ENCODE peak calls at places on chromosomes 12 and 14, in four cellular contexts. E is tibial nerve; F is neural progenitor cell; M is CD8-positive, alpha-beta T cell. U is an unnamed sample. For H3K4me1 and H3K36me3, the result is how much of the 10 kb centered on the place peaks cover.

GRCh38 chr12:49346659-49347306 is at the start of gene DNAJC22:
- DNase-seq in M (no peak), F (peak), E (no peak), U (no peak)

GRCh38 chr14:61563880-61564622 is 131.3 kb upstream of the HIF1A start:
- DNase-seq in M (no peak), E (no peak), F (no peak), U (no peak)

GRCh38 chr12:89540586-89540985 is 14.7 kb upstream of the POC1B start:
- DNase-seq in E (no peak), F (no peak), M (no peak), U (no peak)

GRCh38 chr12:78759387-78759786 is 105.2 kb upstream of the SYT1 start:
- DNase-seq in F (no peak), M (no peak), E (no peak), U (no peak)

GRCh38 chr12:88067301-88067700 is 38.1 kb upstream of the C12orf50 start:
- DNase-seq in F (no peak), E (no peak), M (no peak), U (no peak)

GRCh38 chr12:122538496-122538895 is 11.4 kb downstream of the KNTC1 start:
- DNase-seq in M (no peak), E (no peak), F (no peak), U (no peak)

GRCh38 chr14:68604361-68604730 is 188.5 kb downstream of the ZFP36L1 start:
- DNase-seq in M (no peak), F (no peak), E (no peak), U (no peak)

GRCh38 chr14:99549684-99550083 is 54.3 kb downstream of the CCDC85C start:
- DNase-seq in E (no peak), F (no peak), M (no peak), U (no peak)

GRCh38 chr12:25977047-25977446 is 18.6 kb downstream of the RASSF8 start:
- DNase-seq in M (no peak), E (no peak), F (peak), U (no peak)

GRCh38 chr12:44627767-44628166 is 248.3 kb downstream of the NELL2 start:
- DNase-seq in F (no peak), M (no peak), E (no peak), U (no peak)

GRCh38 chr12:127293507-127294310 is 973.3 kb upstream of the TMEM132C start:
- DNase-seq in M (no peak), F (peak), E (peak), U (peak)

GRCh38 chr12:13197526-13198141 is 1.1 kb downstream of the EMP1 start:
- DNase-seq in E (peak), F (no peak), M (no peak), U (no peak)

GRCh38 chr12:90851800-90852718 is 102.9 kb downstream of the CCER1 start:
- DNase-seq in E (no peak), M (no peak), F (no peak), U (no peak)

GRCh38 chr12:119178544-119179334 is at the start of gene HSPB8:
- DNase-seq in M (no peak), E (peak), F (peak), U (no peak)

GRCh38 chr12:110670161-110670701 is 18.7 kb downstream of the HVCN1 start:
- DNase-seq in E (no peak), F (no peak), M (no peak), U (no peak)

GRCh38 chr12:26126340-26127284 is 1.8 kb upstream of the BHLHE41 start:
- DNase-seq in F (peak), E (peak), M (no peak), U (no peak)

GRCh38 chr12:85182699-85183098 is 97.3 kb upstream of the ALX1 start:
- DNase-seq in E (no peak), F (peak), M (no peak), U (no peak)

GRCh38 chr14:66240112-66240511 is 246.1 kb upstream of the CCDC196 start:
- DNase-seq in F (no peak), M (no peak), E (no peak), U (no peak)

GRCh38 chr14:76456200-76456599 is 80.3 kb downstream of the ESRRB start:
- DNase-seq in M (no peak), F (peak), E (no peak), U (peak)

GRCh38 chr14:64095620-64096019 is 198.6 kb downstream of the ESR2 start:
- DNase-seq in E (no peak), F (no peak), M (no peak), U (no peak)

GRCh38 chr12:72273851-72274284 is 1.7 kb downstream of the TRHDE start:
- DNase-seq in F (no peak), M (no peak), E (no peak), U (no peak)

GRCh38 chr14:23351681-23352505 is 794 bp downstream of the SLC22A17 start:
- DNase-seq in E (no peak), M (no peak), F (peak), U (no peak)

GRCh38 chr14:27390130-27390529 is 792.3 kb upstream of the NOVA1 start:
- DNase-seq in E (no peak), F (peak), M (no peak), U (no peak)

GRCh38 chr12:40171501-40171900 is 53.3 kb upstream of the LRRK2 start:
- DNase-seq in M (no peak), F (no peak), E (no peak), U (no peak)

GRCh38 chr14:78512021-78512420 is 341.8 kb downstream of the NRXN3 start:
- DNase-seq in M (no peak), E (no peak), F (no peak), U (no peak)

GRCh38 chr14:99174081-99174851 is 97.7 kb downstream of the BCL11B start:
- DNase-seq in M (no peak), E (no peak), F (no peak), U (no peak)

GRCh38 chr12:89943461-89943860 is 234.8 kb upstream of the ATP2B1 start:
- DNase-seq in E (no peak), F (no peak), M (no peak), U (no peak)

GRCh38 chr12:70598467-70599194 is 38.6 kb downstream of the PTPRB start:
- DNase-seq in M (no peak), E (no peak), F (peak), U (no peak)

GRCh38 chr14:99466719-99467118 is 13.9 kb downstream of the SETD3 start:
- DNase-seq in E (no peak), M (no peak), F (no peak), U (no peak)

GRCh38 chr12:92431146-92431545 is 271.6 kb upstream of the PLEKHG7 start:
- DNase-seq in E (no peak), F (peak), M (no peak), U (no peak)

DNA sequence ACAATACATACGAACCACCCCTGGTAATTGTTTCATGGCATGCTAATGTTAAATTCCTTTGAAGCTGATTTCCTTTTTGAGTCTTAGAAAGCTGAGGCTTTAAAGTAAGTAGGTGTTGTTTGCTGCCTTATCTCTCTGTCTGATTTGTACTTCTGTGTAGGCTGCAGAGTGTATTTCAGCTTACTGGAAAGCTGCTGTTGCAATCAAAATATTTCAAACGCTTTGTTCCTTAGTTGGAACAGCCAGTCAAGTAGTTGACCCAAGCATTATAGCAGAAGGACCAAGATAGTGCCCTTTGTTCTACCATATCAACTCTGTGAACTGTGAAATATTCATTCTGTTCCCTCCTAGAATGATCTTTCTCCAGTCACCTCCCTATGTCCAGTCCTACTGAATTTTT is 3.1 kb downstream of the PKP2 start:
- DNase-seq in M (no peak), E (no peak), F (no peak), U (no peak)
- H3K4me1 ChIP-seq in M (under half), E (under half), F (under half), U (under half)

DNA sequence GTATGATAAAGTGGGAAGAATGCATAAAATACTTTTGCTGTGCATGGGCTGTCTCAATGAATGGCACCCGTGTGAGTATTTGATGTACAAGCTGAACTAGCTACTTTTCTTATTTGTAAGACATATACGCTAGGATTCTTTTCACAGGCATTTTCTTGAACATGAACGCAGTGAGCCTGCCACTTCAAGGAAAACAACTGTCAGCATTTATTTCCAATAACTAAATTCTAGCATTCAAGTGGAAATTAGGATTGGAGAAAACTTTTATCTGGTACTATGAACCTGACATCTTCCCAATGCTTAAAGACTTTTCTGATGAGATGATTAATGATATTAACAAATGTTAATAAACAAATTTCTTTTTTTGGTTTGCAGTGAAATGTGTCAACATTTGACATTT is 45.7 kb downstream of the UTP20 start:
- DNase-seq in E (no peak), M (no peak), F (no peak), U (no peak)
- H3K36me3 ChIP-seq in E (under half), M (under half), F (under half), U (under half)

GRCh38 chr12:27491226-27491625 is 32.8 kb upstream of the PPFIBP1 start:
- DNase-seq in M (no peak), F (no peak), E (no peak), U (no peak)
- H3K27ac ChIP-seq in M (no peak), F (no peak), E (no peak), U (no peak)

GRCh38 chr12:55039761-55040160 is 20.0 kb downstream of the NEUROD4 start:
- DNase-seq in F (peak), M (no peak), E (no peak), U (no peak)
- H3K4me1 ChIP-seq in F (under half), M (under half), E (under half), U (under half)

GRCh38 chr14:69713976-69714716 is 52.8 kb upstream of the SRSF5 start:
- DNase-seq in F (peak), M (no peak), E (no peak), U (no peak)
- H3K36me3 ChIP-seq in F (under half), M (under half), E (under half), U (under half)

GRCh38 chr12:6465467-6466183 is 4.9 kb downstream of the VAMP1 start:
- DNase-seq in F (peak), E (no peak), M (no peak), U (no peak)
- H3K27ac ChIP-seq in F (no peak), E (no peak), M (no peak), U (no peak)

GRCh38 chr12:1616233-1617066 is 12.6 kb upstream of the WNT5B start:
- DNase-seq in F (no peak), E (no peak), M (no peak), U (no peak)

GRCh38 chr12:1614360-1614759 is 14.7 kb upstream of the WNT5B start:
- DNase-seq in E (no peak), M (no peak), F (no peak), U (no peak)

GRCh38 chr12:1620093-1620492 is 8.9 kb upstream of the WNT5B start:
- DNase-seq in F (no peak), E (no peak), M (no peak), U (no peak)

GRCh38 chr12:1619599-1619998 is 9.4 kb upstream of the WNT5B start:
- DNase-seq in E (no peak), M (no peak), F (no peak), U (no peak)

GRCh38 chr12:1618489-1618888 is 10.5 kb upstream of the WNT5B start:
- DNase-seq in E (no peak), M (no peak), F (no peak), U (no peak)
- H3K4me1 ChIP-seq in E (under half), M (under half), F (under half), U (under half)

DNA sequence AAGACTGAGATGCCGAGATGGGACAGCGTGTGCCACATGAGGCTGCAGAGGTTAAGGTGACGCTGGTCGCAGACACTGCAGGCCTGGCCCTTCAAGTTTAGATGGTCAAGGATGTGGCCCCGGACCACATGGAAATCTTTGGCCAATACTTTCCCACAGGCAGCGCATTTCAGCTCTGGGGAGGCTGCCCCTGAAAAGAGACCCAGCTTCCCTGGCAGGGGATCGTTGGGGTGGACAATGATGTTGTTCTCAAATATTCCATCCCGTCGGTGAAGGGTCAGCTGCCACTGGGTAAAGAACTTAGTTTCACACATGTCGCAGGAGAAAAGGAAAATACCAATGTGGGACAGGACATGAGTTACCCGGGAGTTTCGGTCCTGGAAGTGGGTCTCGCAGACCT is 3.0 kb downstream of the ZBTB39 start:
- DNase-seq in M (no peak), F (no peak), E (no peak), U (no peak)
- H3K36me3 ChIP-seq in M (under half), F (under half), E (under half), U (under half)

DNA sequence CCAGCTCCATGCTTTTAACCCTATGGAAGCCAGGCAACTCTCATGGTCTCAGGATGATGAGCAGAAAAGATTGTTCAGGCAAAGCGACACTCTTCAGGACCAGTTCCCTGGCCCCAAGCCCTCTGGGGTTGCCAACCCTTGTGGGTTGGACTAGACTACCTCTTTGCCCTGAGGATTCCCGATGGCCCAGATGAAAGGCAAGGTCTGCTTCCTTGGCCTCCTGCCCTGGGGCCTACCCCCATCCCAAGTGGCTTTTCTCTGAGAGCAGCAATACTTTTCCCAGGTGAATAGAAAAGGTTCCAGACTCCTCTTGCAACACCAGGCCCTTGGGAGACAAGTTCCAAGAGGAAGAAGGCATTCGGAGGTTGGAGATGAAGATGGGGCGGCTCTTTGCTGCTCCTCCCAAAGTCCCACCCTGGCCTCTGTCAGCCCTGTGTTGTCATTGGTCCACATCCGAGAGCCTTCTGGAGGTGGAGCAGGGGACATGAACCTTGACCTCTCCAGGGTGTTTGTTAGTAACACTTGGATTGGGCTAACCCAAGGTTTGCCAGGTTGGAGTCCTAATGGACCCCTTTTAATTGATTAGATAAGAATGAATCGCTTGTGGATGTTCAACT is 131.1 kb downstream of the GCH1 start:
- DNase-seq in E (no peak), F (no peak), M (no peak), U (no peak)
- H3K27ac ChIP-seq in E (peak), F (no peak), M (no peak), U (no peak)

U was measured in iPS DF 6.9.